ENCODE peak calls at places on chromosome 20, in seven cellular contexts. B, W, L, C, R, Y and J are unnamed samples.

GRCh38 chr20:542777-543368 is 717 bp downstream of the CSNK2A1 start:
- DNase-seq in L (no peak), W (peak; percentile 52), R (no peak), B (peak; percentile 54), C (no peak), Y (peak; percentile 26), J (no peak)

GRCh38 chr20:23331450-23331849 is 19.1 kb upstream of the NXT1 start:
- DNase-seq in W (no peak), L (peak; percentile 1), Y (no peak), R (no peak), B (no peak), C (no peak), J (no peak)

GRCh38 chr20:24612799-24613775 is 143.7 kb downstream of the SYNDIG1 start:
- DNase-seq in Y (no peak), C (peak; percentile 8), L (peak; percentile 35), B (no peak), W (no peak), R (no peak), J (no peak)

GRCh38 chr20:38836991-38837390 is 31.5 kb downstream of the PPP1R16B start:
- DNase-seq in W (no peak), L (no peak), C (no peak), Y (no peak), R (no peak), B (no peak), J (no peak)

GRCh38 chr20:58982406-58983114 is 1.5 kb downstream of the NELFCD start:
- DNase-seq in L (no peak), Y (no peak), R (no peak), C (no peak), W (no peak), B (no peak), J (no peak)

GRCh38 chr20:34232494-34233087 is 8.6 kb upstream of the ASIP start:
- DNase-seq in C (no peak), B (no peak), W (no peak), R (no peak), L (no peak), Y (no peak), J (no peak)

GRCh38 chr20:34522969-34523871 is 7.0 kb downstream of the DYNLRB1 start:
- DNase-seq in W (peak; percentile 79), B (peak; percentile 59), R (peak; percentile 45), Y (peak; percentile 34), L (peak; percentile 50), C (peak; percentile 81), J (no peak)

GRCh38 chr20:4064118-4064962 is 49.0 kb upstream of the RNF24 start:
- DNase-seq in L (peak; percentile 92), R (peak; percentile 74), Y (peak; percentile 97), W (peak; percentile 94), C (peak; percentile 93), B (peak; percentile 96), J (peak; percentile 78)

GRCh38 chr20:21235713-21236445 is 67.3 kb upstream of the XRN2 start:
- DNase-seq in Y (peak; percentile 30), W (peak; percentile 74), R (peak; percentile 55), C (peak; percentile 66), B (peak; percentile 47), L (peak; percentile 47), J (peak; percentile 8)

GRCh38 chr20:20711413-20711812 is 1.0 kb downstream of the RALGAPA2 start:
- DNase-seq in C (no peak), W (no peak), R (peak; percentile 4), B (no peak), Y (no peak), L (no peak), J (no peak)

GRCh38 chr20:17881741-17882064 is 86.9 kb downstream of the SNX5 start:
- DNase-seq in L (no peak), Y (no peak), B (no peak), C (no peak), W (no peak), R (no peak), J (no peak)

GRCh38 chr20:17882065-17882833 is 86.3 kb downstream of the SNX5 start:
- DNase-seq in C (no peak), R (no peak), L (no peak), W (no peak), B (no peak), Y (no peak), J (no peak)

GRCh38 chr20:17878069-17878911 is 90.3 kb downstream of the SNX5 start:
- DNase-seq in R (no peak), W (no peak), B (no peak), C (no peak), L (no peak), Y (no peak), J (no peak)

GRCh38 chr20:17875981-17876385 is 92.6 kb downstream of the SNX5 start:
- DNase-seq in C (no peak), R (no peak), L (no peak), W (no peak), Y (no peak), B (peak; percentile 53), J (no peak)

GRCh38 chr20:17878912-17879602 is 89.5 kb downstream of the SNX5 start:
- DNase-seq in W (no peak), C (no peak), B (no peak), Y (no peak), L (no peak), R (no peak), J (no peak)
- TF ChIP-seq CTCF in W (no peak), C (no peak), B (no peak), Y (no peak), L (no peak), R (no peak), J (peak; percentile 25)

GRCh38 chr20:9744551-9744950 is 94.3 kb downstream of the PAK5 start:
- DNase-seq in C (no peak), B (no peak), Y (no peak), R (no peak), L (no peak), W (no peak), J (no peak)

GRCh38 chr20:9739991-9740390 is 98.9 kb downstream of the PAK5 start:
- DNase-seq in C (no peak), W (no peak), R (no peak), L (no peak), B (no peak), Y (no peak), J (no peak)

GRCh38 chr20:9740486-9740885 is 98.4 kb downstream of the PAK5 start:
- DNase-seq in L (no peak), C (no peak), W (no peak), R (no peak), Y (no peak), B (no peak), J (no peak)

GRCh38 chr20:9743871-9744270 is 95.0 kb downstream of the PAK5 start:
- DNase-seq in W (no peak), B (no peak), Y (no peak), L (no peak), R (no peak), C (no peak), J (no peak)

DNA sequence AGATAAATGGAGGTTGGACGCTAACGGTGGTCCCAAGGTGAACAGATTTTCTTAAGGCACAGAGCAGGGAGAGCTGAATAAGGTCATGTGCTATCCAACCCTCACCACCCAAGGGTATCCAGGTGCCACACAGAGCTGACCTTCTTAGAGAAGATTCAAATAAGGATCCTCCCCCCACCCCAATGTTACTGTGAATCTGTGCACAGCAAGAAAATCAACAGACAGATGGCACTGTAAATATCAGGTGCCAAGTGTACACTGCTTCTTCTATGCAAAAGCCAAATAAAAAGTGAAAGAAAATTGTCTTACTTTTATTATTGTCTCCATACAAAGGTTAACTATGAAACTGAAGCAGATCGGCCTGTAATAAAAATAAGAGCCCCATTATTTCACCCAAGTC is 96.9 kb downstream of the PAK5 start:
- DNase-seq in L (no peak), B (no peak), C (no peak), Y (no peak), R (no peak), W (no peak), J (no peak)
- H3K36me3 ChIP-seq in L (no peaks in the 10 kb centered on the region), B (no peaks in the 10 kb centered on the region), C (no peaks in the 10 kb centered on the region), Y (no peaks in the 10 kb centered on the region), R (no peaks in the 10 kb centered on the region), W (no peaks in the 10 kb centered on the region), J (no peaks in the 10 kb centered on the region)

DNA sequence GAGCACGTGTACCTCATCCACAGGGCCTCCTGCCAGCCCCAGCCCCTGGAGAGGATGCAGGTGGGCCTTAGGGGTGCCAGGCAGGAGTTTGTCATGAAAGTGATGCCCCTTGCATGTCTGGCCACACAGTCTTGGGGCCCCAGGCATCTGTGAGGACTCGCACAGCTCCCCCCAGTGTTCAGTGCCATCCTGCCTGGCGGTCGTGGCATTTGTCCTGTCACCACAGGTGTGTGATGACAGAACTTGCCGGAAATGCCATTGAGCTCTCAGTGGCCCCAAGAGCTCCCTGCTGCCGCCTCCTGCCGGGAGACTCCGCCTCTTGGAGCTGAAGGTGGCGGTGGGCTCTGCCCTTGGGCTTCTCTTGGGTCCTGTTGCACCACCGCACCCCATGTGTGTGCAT is 30.6 kb upstream of the ADRM1 start:
- DNase-seq in B (no peak), C (no peak), R (no peak), W (no peak), L (no peak), Y (no peak), J (no peak)
- TF ChIP-seq CTCF in B (no peak), C (no peak), R (no peak), W (no peak), L (no peak), Y (no peak), J (no peak)

DNA sequence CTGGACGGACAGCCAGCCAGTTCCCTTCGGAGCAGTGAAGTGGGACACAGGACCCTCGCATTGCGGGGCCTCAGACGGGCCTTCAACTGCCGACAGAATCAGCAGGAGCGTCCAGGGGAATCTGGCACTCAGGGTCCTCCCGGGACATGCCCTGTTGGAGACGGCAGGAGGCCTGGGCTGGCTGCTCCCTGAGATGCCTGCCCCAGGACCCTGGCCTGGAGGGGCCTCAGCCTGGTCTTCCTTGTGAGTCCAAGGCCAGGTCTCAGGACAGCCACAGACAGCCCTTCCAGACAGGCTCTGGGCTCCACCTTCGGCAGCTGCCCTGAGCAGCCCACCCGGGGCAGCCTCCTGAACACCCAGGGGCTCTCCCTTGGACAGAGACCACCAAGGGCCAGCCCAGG is 14.6 kb upstream of the HELZ2 start:
- DNase-seq in C (no peak), L (no peak), W (no peak), B (no peak), R (no peak), Y (no peak), J (no peak)
- H3K36me3 ChIP-seq in C (peaks cover 39% of the 10 kb centered on the region), L (peaks cover 14% of the 10 kb centered on the region), W (peaks cover 4% of the 10 kb centered on the region), B (no peaks in the 10 kb centered on the region), R (peaks cover 20% of the 10 kb centered on the region), Y (no peaks in the 10 kb centered on the region), J (peaks cover 21% of the 10 kb centered on the region)

DNA sequence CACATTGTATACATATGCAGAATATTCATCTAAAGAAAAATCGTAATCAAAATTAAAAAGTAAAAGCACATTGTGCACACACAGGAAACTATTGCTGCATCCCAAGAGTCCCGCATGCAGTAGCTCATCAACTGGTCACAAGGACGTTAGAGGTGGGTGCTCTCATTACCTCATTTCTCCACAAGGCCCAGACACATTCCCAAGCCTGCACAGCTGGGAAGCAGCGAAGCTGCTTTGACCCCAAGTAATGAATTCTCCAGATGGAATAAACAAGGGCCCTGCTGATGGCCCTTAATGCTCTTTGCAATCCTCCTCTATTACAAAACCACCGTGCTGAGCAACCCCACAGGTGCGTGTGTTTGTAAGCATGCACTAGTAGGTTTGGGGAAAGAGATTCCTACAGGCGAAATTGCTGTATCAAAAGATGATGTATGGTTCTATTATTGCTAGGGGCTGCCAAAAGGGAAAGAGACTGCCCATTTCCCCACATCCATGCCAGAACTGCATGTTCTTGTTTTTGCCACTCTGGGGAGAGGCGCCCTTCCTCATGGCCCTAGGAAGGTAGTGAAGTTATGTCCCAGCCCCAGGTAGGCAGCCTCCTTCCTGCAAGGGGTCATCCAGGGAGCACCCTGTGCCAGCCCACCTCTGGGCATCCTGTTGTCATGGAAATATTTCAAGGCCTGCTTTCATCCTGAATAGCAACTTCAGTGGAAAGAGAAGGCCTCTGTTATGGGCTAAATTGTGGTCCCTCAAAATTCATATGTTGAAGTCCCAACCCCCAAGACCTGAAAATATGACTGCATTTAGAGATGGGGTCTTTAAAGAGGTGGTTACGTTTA is 34.7 kb upstream of the PTGIS start:
- DNase-seq in R (no peak), Y (peak; percentile 60), C (peak; percentile 41), B (no peak), L (no peak), W (peak; percentile 53), J (no peak)
- TF ChIP-seq CTCF in R (no peak), Y (no peak), C (no peak), B (no peak), L (no peak), W (no peak), J (no peak)